ENCODE peak calls at places on chromosome 5, in nine cellular contexts. J, Q, N, L, P, X, A, U and E are unnamed samples.

GRCh38 chr5:128402506-128402905 is 135.5 kb downstream of the FBN2 start:
- DNase-seq in J (no peak), Q (no peak), N (no peak), L (no peak), P (no peak), X (no peak), A (no peak), U (no peak), E (no peak)

GRCh38 chr5:75167345-75167744 is 69.3 kb downstream of the ANKRD31 start:
- DNase-seq in J (no peak), Q (peak; percentile 33), N (no peak), L (no peak), P (no peak), X (no peak), A (no peak), U (no peak), E (no peak)

GRCh38 chr5:57298295-57298984 is 124.6 kb downstream of the GPBP1 start:
- DNase-seq in J (peak; percentile 94), Q (peak; percentile 85), N (peak; percentile 81), L (peak; percentile 93), P (peak; percentile 91), X (peak; percentile 83), A (peak; percentile 79), U (peak; percentile 84), E (peak; percentile 84)

GRCh38 chr5:107306597-107306996 is 364.1 kb downstream of the EFNA5 start:
- DNase-seq in J (no peak), Q (no peak), N (no peak), L (no peak), P (no peak), X (no peak), A (no peak), U (no peak), E (no peak)

GRCh38 chr5:120173125-120173524 is 291.0 kb upstream of the PRR16 start:
- DNase-seq in J (no peak), Q (no peak), N (no peak), L (no peak), P (no peak), X (no peak), A (no peak), U (no peak), E (no peak)

GRCh38 chr5:9549941-9550340 is 4.1 kb upstream of the SEMA5A start:
- DNase-seq in J (no peak), Q (no peak), N (no peak), L (no peak), P (no peak), X (no peak), A (no peak), U (no peak), E (peak; percentile 77)

GRCh38 chr5:60494144-60494543 is 205.8 kb downstream of the DEPDC1B start:
- DNase-seq in J (no peak), Q (no peak), N (no peak), L (no peak), P (no peak), X (no peak), A (no peak), U (no peak), E (no peak)

GRCh38 chr5:146193291-146193690 is 10.1 kb upstream of the RBM27 start:
- DNase-seq in J (no peak), Q (no peak), N (no peak), L (no peak), P (no peak), X (no peak), A (no peak), U (no peak), E (peak; percentile 49)

GRCh38 chr5:174384509-174384947 is 339.0 kb downstream of the NSG2 start:
- DNase-seq in J (peak; percentile 8), Q (no peak), N (no peak), L (no peak), P (no peak), X (no peak), A (no peak), U (no peak), E (peak; percentile 79)

GRCh38 chr5:172411423-172412111 is 42.8 kb downstream of the SH3PXD2B start:
- DNase-seq in J (peak; percentile 33), Q (no peak), N (no peak), L (no peak), P (no peak), X (no peak), A (no peak), U (no peak), E (peak; percentile 48)

GRCh38 chr5:98770158-98770910 is 3.1 kb upstream of the RGMB start:
- DNase-seq in J (peak; percentile 60), Q (peak; percentile 25), N (peak; percentile 56), L (peak; percentile 60), P (peak; percentile 54), X (peak; percentile 49), A (peak; percentile 49), U (peak; percentile 53), E (peak; percentile 66)

GRCh38 chr5:63959177-63959982 is 2.9 kb downstream of the HTR1A start:
- DNase-seq in J (no peak), Q (peak; percentile 7), N (peak; percentile 40), L (peak; percentile 83), P (no peak), X (no peak), A (no peak), U (no peak), E (no peak)

GRCh38 chr5:168076561-168076991 is 214.9 kb upstream of the WWC1 start:
- DNase-seq in J (no peak), Q (peak; percentile 36), N (no peak), L (peak; percentile 22), P (no peak), X (peak; percentile 56), A (no peak), U (no peak), E (peak; percentile 13)

GRCh38 chr5:54832066-54832465 is 153.3 kb downstream of the ESM1 start:
- DNase-seq in J (no peak), Q (no peak), N (no peak), L (no peak), P (no peak), X (no peak), A (no peak), U (no peak), E (peak; percentile 88)

GRCh38 chr5:74552101-74552500 is 88.4 kb downstream of the ENC1 start:
- DNase-seq in J (no peak), Q (no peak), N (no peak), L (no peak), P (no peak), X (no peak), A (no peak), U (no peak), E (peak; percentile 70)

GRCh38 chr5:139696894-139697658 is 48.9 kb downstream of the CXXC5 start:
- DNase-seq in J (peak; percentile 59), Q (peak; percentile 35), N (peak; percentile 82), L (peak; percentile 87), P (peak; percentile 63), X (peak; percentile 56), A (peak; percentile 88), U (peak; percentile 89), E (peak; percentile 91)

GRCh38 chr5:108801776-108802175 is 54.1 kb downstream of the FER start:
- DNase-seq in J (no peak), Q (peak; percentile 83), N (no peak), L (no peak), P (no peak), X (no peak), A (no peak), U (no peak), E (peak; percentile 97)

DNA sequence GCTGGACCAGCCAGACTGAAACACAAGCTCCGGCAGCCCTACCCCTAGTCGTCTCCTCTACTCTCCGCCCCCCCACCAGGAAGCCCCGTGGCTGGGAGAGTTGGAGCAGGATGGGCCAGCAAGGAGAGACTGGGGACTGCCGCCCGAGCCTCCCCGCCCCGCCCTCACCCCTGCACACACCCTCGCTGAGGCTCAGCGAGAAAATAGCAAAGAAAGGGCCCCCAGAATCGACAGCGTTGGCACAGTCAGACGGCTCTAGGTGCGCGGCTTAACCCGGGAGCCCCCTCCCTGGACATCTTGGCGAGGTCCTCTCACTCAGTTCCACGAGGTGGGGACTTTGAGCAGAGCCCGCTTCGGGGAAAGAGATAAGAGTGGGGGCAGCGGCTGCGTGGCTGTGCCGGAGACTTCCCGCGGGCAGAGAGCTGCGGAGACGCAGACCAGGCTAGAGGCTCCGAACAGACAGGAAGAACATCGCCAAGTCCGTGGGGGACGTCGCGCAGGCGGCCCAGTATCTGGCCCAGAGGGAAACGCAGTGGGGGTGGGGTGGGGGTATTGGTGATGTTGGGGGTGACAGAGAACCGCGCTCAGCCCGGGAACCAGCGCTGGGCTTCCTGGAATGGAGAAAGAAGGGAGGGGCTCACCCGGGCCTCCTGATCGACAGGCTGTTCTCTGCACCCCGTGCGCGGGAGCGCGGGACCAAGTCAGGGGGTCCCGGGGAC is 995 bp downstream of the TRIM7 start:
- DNase-seq in J (no peak), Q (peak; percentile 63), N (no peak), L (peak; percentile 49), P (no peak), X (no peak), A (no peak), U (no peak), E (no peak)
- TF ChIP-seq POLR2A in J (no peak), Q (no peak), N (no peak), L (no peak), P (no peak), X (no peak), A (no peak), U (no peak), E (no peak)

GRCh38 chr5:97242351-97242750 is 59.3 kb upstream of the RIOK2 start:
- DNase-seq in J (no peak), Q (no peak), N (no peak), L (no peak), P (no peak), X (no peak), A (no peak), U (no peak), E (no peak)
- TF ChIP-seq POLR2A in J (no peak), Q (no peak), N (no peak), L (no peak), P (no peak), X (no peak), A (no peak), U (no peak), E (no peak)

DNA sequence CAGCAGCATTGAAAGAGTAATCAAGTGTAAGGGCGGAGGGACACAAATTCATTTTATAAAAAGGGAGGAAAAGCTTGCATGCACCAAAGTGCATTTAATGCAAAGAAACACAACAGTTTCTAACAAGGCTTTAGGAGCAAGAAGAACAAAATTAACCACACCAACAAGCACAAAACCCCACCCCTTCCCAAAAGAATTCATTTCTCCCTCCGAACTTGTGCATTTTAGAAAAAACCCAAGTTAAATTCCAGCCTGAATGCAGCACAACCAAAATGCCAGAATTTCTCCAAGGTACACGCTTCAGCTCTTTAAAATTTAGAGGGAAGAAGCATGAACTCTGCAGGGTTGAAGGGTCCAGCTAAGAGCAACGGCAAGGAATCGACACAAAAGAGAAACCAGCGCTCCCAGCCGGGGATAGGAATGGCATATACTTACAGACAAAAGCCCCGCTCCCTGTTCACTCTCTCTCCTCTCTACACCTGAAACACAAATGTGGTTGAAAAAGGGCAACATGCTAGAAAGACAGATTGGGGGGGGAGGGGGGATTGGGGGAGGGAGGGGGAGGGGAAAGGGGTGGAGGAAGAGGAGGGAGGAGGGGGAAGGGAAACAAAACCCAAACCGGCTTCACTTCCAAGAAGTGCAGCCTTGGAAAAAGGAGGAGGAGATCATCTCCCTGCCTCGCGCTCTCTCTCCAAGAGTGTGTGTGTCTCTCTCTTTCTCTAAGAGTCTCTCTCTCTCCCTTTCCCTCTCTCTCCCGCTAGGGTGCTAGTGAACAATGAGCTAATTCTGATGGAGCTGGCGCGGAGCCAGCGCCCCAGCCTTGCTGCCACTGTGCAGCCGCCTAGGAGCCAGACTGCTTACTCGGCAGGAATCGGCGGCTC is at the start of gene NREP:
- DNase-seq in J (peak; percentile 86), Q (peak; percentile 91), N (peak; percentile 89), L (peak; percentile 97), P (peak; percentile 91), X (peak; percentile 85), A (peak; percentile 85), U (peak; percentile 90), E (peak; percentile 97)
- TF ChIP-seq POLR2A in J (no peak), Q (no peak), N (peak; percentile 36), L (peak; percentile 45), P (no peak), X (no peak), A (no peak), U (no peak), E (peak; percentile 77)

GRCh38 chr5:143002459-143003327 is 232.5 kb downstream of the ARHGAP26 start:
- DNase-seq in J (peak; percentile 54), Q (peak; percentile 57), N (no peak), L (peak; percentile 26), P (peak; percentile 36), X (no peak), A (no peak), U (peak; percentile 41), E (peak; percentile 86)
- TF ChIP-seq POLR2A in J (no peak), Q (no peak), N (no peak), L (no peak), P (no peak), X (no peak), A (no peak), U (no peak), E (no peak)